ENCODE peak calls at places on chromosomes 11 and 22, in ten cellular contexts. N, I, S, K, F, G, Q, H, L and O are unnamed samples. For H3K4me1, the result is how much of the 10 kb centered on the place peaks cover.

GRCh38 chr11:8318536-8318935 is 54.9 kb upstream of the LMO1 start:
- DNase-seq in K (no peak), N (no peak), I (no peak), H (no peak), S (no peak), Q (no peak), F (no peak), G (no peak), L (peak), O (peak)

GRCh38 chr11:125069796-125070195 is 6.7 kb downstream of the SLC37A2 start:
- DNase-seq in N (no peak), L (no peak), F (no peak), Q (no peak), I (no peak), K (no peak), G (no peak), H (no peak), S (no peak), O (no peak)

GRCh38 chr11:73268671-73269271 is 3.4 kb upstream of the P2RY6 start:
- DNase-seq in N (no peak), G (no peak), Q (no peak), K (peak), S (no peak), L (no peak), F (no peak), H (no peak), I (no peak), O (peak)

GRCh38 chr11:12123177-12123576 is 12.8 kb downstream of the MICAL2 start:
- DNase-seq in K (no peak), N (no peak), F (no peak), H (peak), I (peak), L (no peak), Q (peak), S (no peak), G (no peak), O (no peak)

GRCh38 chr11:70078796-70079616 is 889 bp downstream of the ANO1 start:
- DNase-seq in N (no peak), L (peak), Q (no peak), K (no peak), I (no peak), S (peak), F (peak), G (no peak), H (no peak), O (no peak)

GRCh38 chr11:10856689-10857603 is 907 bp downstream of the ZBED5 start:
- DNase-seq in N (peak), F (no peak), S (peak), I (peak), L (peak), G (peak), Q (no peak), K (peak), H (peak), O (peak)

GRCh38 chr11:116927163-116927772 is 89.8 kb upstream of the APOA1 start:
- DNase-seq in L (no peak), S (peak), H (peak), I (no peak), G (no peak), K (no peak), Q (no peak), N (no peak), F (no peak), O (no peak)

GRCh38 chr11:72579816-72580647 is 94.2 kb downstream of the PDE2A start:
- DNase-seq in H (no peak), G (no peak), I (no peak), N (no peak), L (no peak), Q (no peak), S (no peak), K (no peak), F (peak), O (peak)

GRCh38 chr11:114075343-114075610 is 15.8 kb downstream of the ZBTB16 start:
- DNase-seq in N (no peak), H (no peak), S (no peak), Q (no peak), G (no peak), L (no peak), F (no peak), I (no peak), K (no peak), O (no peak)

GRCh38 chr22:49534386-49534785 is 293.3 kb downstream of the BRD1 start:
- DNase-seq in Q (no peak), K (no peak), L (peak), I (no peak), F (peak), S (no peak), N (no peak), G (no peak), H (no peak), O (peak)

GRCh38 chr11:107695446-107695845 is 16.4 kb downstream of the SLN start:
- DNase-seq in N (no peak), L (no peak), Q (no peak), G (no peak), H (peak), K (no peak), I (no peak), F (no peak), S (no peak), O (no peak)

GRCh38 chr11:67344264-67344663 is 9.1 kb downstream of the POLD4 start:
- DNase-seq in L (no peak), I (no peak), H (no peak), Q (no peak), N (no peak), S (no peak), G (no peak), F (no peak), K (no peak), O (no peak)

GRCh38 chr11:37409124-37409523 is 811.1 kb upstream of the RAG2 start:
- DNase-seq in F (no peak), K (no peak), N (no peak), G (no peak), H (no peak), I (peak), L (no peak), Q (peak), S (no peak), O (no peak)

GRCh38 chr22:47030881-47031627 is 268.6 kb downstream of the TBC1D22A start:
- DNase-seq in I (no peak), L (no peak), N (no peak), F (peak), S (no peak), K (no peak), Q (no peak), G (no peak), H (no peak), O (no peak)

GRCh38 chr11:63837027-63837688 is 1.8 kb upstream of the MARK2 start:
- DNase-seq in Q (peak), N (peak), G (peak), H (peak), S (peak), I (no peak), F (peak), L (peak), K (peak), O (peak)

GRCh38 chr11:116832350-116833290 is 2.9 kb downstream of the APOC3 start:
- DNase-seq in G (no peak), N (no peak), Q (no peak), S (no peak), L (no peak), I (no peak), F (no peak), K (no peak), H (no peak), O (no peak)

GRCh38 chr22:23217171-23218052 is 37.1 kb downstream of the BCR start:
- DNase-seq in H (no peak), Q (no peak), S (no peak), N (no peak), L (no peak), G (no peak), I (no peak), K (no peak), F (peak), O (no peak)

GRCh38 chr11:92380882-92381281 is 156.3 kb downstream of the FAT3 start:
- DNase-seq in L (no peak), S (no peak), I (peak), Q (peak), F (no peak), G (no peak), H (peak), N (no peak), K (no peak), O (no peak)

GRCh38 chr22:40270748-40271373 is 75.4 kb upstream of the ADSL start:
- DNase-seq in G (no peak), H (peak), Q (no peak), I (no peak), S (no peak), K (no peak), F (no peak), N (no peak), L (no peak), O (no peak)

GRCh38 chr11:4493480-4493818 is 11.0 kb downstream of the OR52K1 start:
- DNase-seq in F (no peak), N (no peak), I (no peak), S (no peak), G (no peak), Q (no peak), K (no peak), H (no peak), L (no peak), O (no peak)

GRCh38 chr11:65650547-65651338 is 12.0 kb downstream of the RELA start:
- DNase-seq in L (no peak), K (no peak), I (no peak), N (no peak), G (no peak), S (no peak), H (no peak), Q (no peak), F (peak), O (peak)
- H3K4me1 ChIP-seq in L (under half), K (under half), I (under half), N (under half), G (under half), S (under half), H (under half), Q (under half), F (under half), O (under half)

GRCh38 chr11:35079581-35079980 is 59.4 kb upstream of the CD44 start:
- DNase-seq in F (no peak), N (no peak), L (no peak), S (no peak), K (no peak), H (no peak), G (no peak), Q (no peak), I (no peak), O (no peak)

GRCh38 chr11:35073691-35074382 is 65.1 kb upstream of the CD44 start:
- DNase-seq in S (no peak), N (no peak), G (no peak), H (peak), I (no peak), F (no peak), K (no peak), L (no peak), Q (no peak), O (no peak)

GRCh38 chr11:35082322-35083180 is 56.4 kb upstream of the CD44 start:
- DNase-seq in Q (peak), S (no peak), G (peak), K (peak), F (peak), H (peak), I (peak), L (peak), N (peak), O (peak)

GRCh38 chr11:35076201-35077100 is 62.5 kb upstream of the CD44 start:
- DNase-seq in S (no peak), F (no peak), Q (no peak), H (no peak), G (no peak), N (no peak), L (no peak), I (no peak), K (no peak), O (no peak)

GRCh38 chr11:35077709-35078695 is 61.0 kb upstream of the CD44 start:
- DNase-seq in G (no peak), L (no peak), I (peak), S (no peak), Q (peak), N (peak), H (peak), F (no peak), K (no peak), O (no peak)
- H3K4me1 ChIP-seq in G (under half), L (under half), I (under half), S (under half), Q (under half), N (half or more), H (under half), F (under half), K (under half), O (under half)

GRCh38 chr11:36210529-36210928 is 78.7 kb downstream of the COMMD9 start:
- DNase-seq in I (no peak), Q (peak), K (peak), S (no peak), G (no peak), H (no peak), L (no peak), N (no peak), F (no peak), O (no peak)

GRCh38 chr11:36213050-36213840 is 76.0 kb downstream of the COMMD9 start:
- DNase-seq in F (no peak), N (no peak), I (no peak), S (peak), G (no peak), Q (no peak), L (peak), H (no peak), K (no peak), O (no peak)

GRCh38 chr11:36212507-36212906 is 76.7 kb downstream of the COMMD9 start:
- DNase-seq in K (no peak), L (no peak), F (no peak), G (no peak), Q (no peak), S (no peak), N (no peak), H (no peak), I (no peak), O (no peak)

GRCh38 chr11:36214484-36214883 is 74.7 kb downstream of the COMMD9 start:
- DNase-seq in G (no peak), S (no peak), F (no peak), N (no peak), L (no peak), H (no peak), K (no peak), Q (peak), I (no peak), O (no peak)

GRCh38 chr11:36211735-36212430 is 77.3 kb downstream of the COMMD9 start:
- DNase-seq in I (no peak), G (no peak), H (no peak), K (no peak), N (no peak), F (no peak), S (peak), L (peak), Q (no peak), O (peak)
- H3K4me1 ChIP-seq in I (under half), G (under half), H (under half), K (under half), N (under half), F (under half), S (under half), L (under half), Q (under half), O (under half)

DNA sequence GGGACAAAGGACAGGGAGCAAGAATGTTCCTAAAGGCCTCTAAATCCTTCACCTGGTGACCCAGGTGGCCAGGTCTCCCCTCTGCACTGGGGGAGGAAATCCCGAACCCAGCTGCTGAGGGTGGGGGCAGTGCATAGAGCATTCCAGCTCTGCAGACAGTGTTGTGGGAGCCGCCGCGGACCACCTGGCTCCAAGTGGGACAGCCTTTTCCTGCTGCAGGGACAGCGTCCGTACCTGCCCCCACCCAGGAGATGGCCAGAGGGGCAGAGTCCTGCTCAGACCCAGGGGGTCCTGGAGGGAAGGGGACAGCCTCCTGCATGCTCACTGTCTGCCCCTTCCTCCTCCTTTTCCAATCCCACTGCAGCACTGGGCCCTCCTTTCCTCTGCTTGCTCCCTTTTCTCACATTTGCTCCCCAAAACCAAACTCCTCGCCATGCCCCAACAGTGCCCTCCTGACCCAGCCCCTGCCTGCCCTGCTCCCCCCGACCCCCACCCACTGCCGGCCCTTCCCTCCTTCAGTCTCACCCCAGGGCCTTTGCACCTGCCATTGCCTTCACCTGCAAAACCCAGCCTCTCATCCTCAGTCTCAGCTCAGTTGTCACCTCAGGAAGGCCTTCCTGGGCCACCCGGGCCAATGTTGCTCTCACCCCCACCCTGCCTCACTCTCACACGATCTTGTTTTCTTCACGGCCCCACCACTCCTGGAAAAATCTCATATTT is 12.8 kb downstream of the PNPLA5 start:
- DNase-seq in G (no peak), K (no peak), F (peak), L (no peak), N (no peak), I (no peak), H (no peak), Q (no peak), S (no peak), O (peak)
- H3K4me1 ChIP-seq in G (under half), K (under half), F (under half), L (under half), N (under half), I (under half), H (under half), Q (under half), S (under half), O (under half)

GRCh38 chr11:62487136-62487535 is 59.5 kb downstream of the AHNAK start:
- DNase-seq in F (no peak), H (no peak), K (no peak), N (no peak), S (no peak), Q (no peak), I (no peak), L (no peak), G (no peak), O (no peak)

GRCh38 chr11:62479631-62480201 is 60.9 kb downstream of the SCGB1A1 start:
- DNase-seq in Q (no peak), N (no peak), I (no peak), G (no peak), K (no peak), F (peak), L (no peak), H (peak), S (no peak), O (no peak)

GRCh38 chr11:62484352-62484751 is 62.3 kb downstream of the AHNAK start:
- DNase-seq in N (no peak), S (no peak), F (no peak), Q (no peak), I (no peak), L (no peak), H (no peak), K (no peak), G (no peak), O (no peak)

GRCh38 chr11:62477927-62478326 is 59.1 kb downstream of the SCGB1A1 start:
- DNase-seq in I (no peak), L (no peak), H (no peak), Q (no peak), N (no peak), F (no peak), S (no peak), G (no peak), K (no peak), O (peak)

GRCh38 chr11:62482753-62483152 is 63.9 kb downstream of the AHNAK start:
- DNase-seq in F (no peak), Q (no peak), G (no peak), H (no peak), I (no peak), L (no peak), K (no peak), S (no peak), N (no peak), O (no peak)
- H3K4me1 ChIP-seq in F (under half), Q (under half), G (under half), H (under half), I (under half), L (under half), K (under half), S (under half), N (under half), O (under half)

DNA sequence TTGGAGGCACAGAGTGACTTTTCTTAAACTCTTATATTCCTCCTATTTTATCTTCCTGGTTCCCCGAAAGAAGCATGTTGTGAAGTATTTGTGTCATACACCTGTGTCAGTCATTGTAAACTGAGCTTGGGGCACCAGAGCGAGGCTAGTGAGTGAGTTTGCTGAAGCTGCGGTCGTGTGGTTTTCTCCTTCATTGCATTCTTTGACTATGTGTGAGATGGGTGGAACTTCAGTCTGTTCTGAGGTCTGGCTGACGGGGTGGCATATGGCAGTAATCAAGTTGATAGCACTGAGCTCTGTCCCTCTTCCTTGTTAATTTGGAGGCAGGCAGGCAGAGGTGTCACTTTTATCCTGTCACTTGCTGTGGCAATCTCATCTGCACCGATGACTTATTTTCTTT is 4.2 kb downstream of the VPS26B start:
- DNase-seq in Q (no peak), F (no peak), G (no peak), H (peak), S (no peak), I (peak), L (no peak), N (no peak), K (no peak), O (no peak)
- H3K4me1 ChIP-seq in Q (under half), F (under half), G (under half), H (under half), S (half or more), I (under half), L (under half), N (under half), K (under half), O (under half)